ENCODE peak calls at places on chromosomes 6 and 20, in eight cellular contexts. One of them, this sample, is unnamed.

GRCh38 chr6:169961772-169962561 is 210.5 kb downstream of the ERMARD start:
- DNase-seq in aorta: peak; percentile 83
- DNase-seq in T-helper 1 cell: no peak
- DNase-seq in CD8-positive, alpha-beta T cell: peak; percentile 55
- DNase-seq in HT-29: no peak
- DNase-seq in activated CD8-positive, alpha-beta memory T cell treated with anti-CD3 and anti-CD28 coated beads for 1 hour: peak; percentile 5
- DNase-seq in midbrain: peak; percentile 10
- DNase-seq in non-pigmented ciliary epithelial cell: no peak
- DNase-seq in this sample: no peak

GRCh38 chr20:6533828-6534388 is 233.6 kb upstream of the BMP2 start:
- DNase-seq in aorta: no peak
- DNase-seq in T-helper 1 cell: no peak
- DNase-seq in CD8-positive, alpha-beta T cell: no peak
- DNase-seq in HT-29: no peak
- DNase-seq in activated CD8-positive, alpha-beta memory T cell treated with anti-CD3 and anti-CD28 coated beads for 1 hour: no peak
- DNase-seq in midbrain: no peak
- DNase-seq in non-pigmented ciliary epithelial cell: peak; percentile 91
- DNase-seq in this sample: peak; percentile 7

GRCh38 chr6:160156842-160157241 is 35.2 kb downstream of the SLC22A1 start:
- DNase-seq in aorta: no peak
- DNase-seq in T-helper 1 cell: no peak
- DNase-seq in CD8-positive, alpha-beta T cell: no peak
- DNase-seq in HT-29: no peak
- DNase-seq in activated CD8-positive, alpha-beta memory T cell treated with anti-CD3 and anti-CD28 coated beads for 1 hour: no peak
- DNase-seq in midbrain: no peak
- DNase-seq in non-pigmented ciliary epithelial cell: no peak
- DNase-seq in this sample: no peak

GRCh38 chr6:44439270-44440045 is 52.0 kb downstream of the CDC5L start:
- DNase-seq in aorta: no peak
- DNase-seq in T-helper 1 cell: no peak
- DNase-seq in CD8-positive, alpha-beta T cell: no peak
- DNase-seq in HT-29: no peak
- DNase-seq in activated CD8-positive, alpha-beta memory T cell treated with anti-CD3 and anti-CD28 coated beads for 1 hour: no peak
- DNase-seq in midbrain: no peak
- DNase-seq in non-pigmented ciliary epithelial cell: no peak
- DNase-seq in this sample: no peak

GRCh38 chr6:42511803-42512422 is 51.9 kb upstream of the UBR2 start:
- DNase-seq in aorta: no peak
- DNase-seq in T-helper 1 cell: no peak
- DNase-seq in CD8-positive, alpha-beta T cell: no peak
- DNase-seq in HT-29: no peak
- DNase-seq in activated CD8-positive, alpha-beta memory T cell treated with anti-CD3 and anti-CD28 coated beads for 1 hour: no peak
- DNase-seq in midbrain: no peak
- DNase-seq in non-pigmented ciliary epithelial cell: no peak
- DNase-seq in this sample: no peak

GRCh38 chr20:50267041-50267865 is 76.6 kb downstream of the CEBPB start:
- DNase-seq in aorta: no peak
- DNase-seq in T-helper 1 cell: no peak
- DNase-seq in CD8-positive, alpha-beta T cell: no peak
- DNase-seq in HT-29: peak; percentile 99
- DNase-seq in activated CD8-positive, alpha-beta memory T cell treated with anti-CD3 and anti-CD28 coated beads for 1 hour: no peak
- DNase-seq in midbrain: no peak
- DNase-seq in non-pigmented ciliary epithelial cell: no peak
- DNase-seq in this sample: no peak

GRCh38 chr6:113971786-113972185 is 838 bp upstream of the HDAC2 start:
- DNase-seq in aorta: no peak
- DNase-seq in T-helper 1 cell: no peak
- DNase-seq in CD8-positive, alpha-beta T cell: no peak
- DNase-seq in HT-29: peak; percentile 43
- DNase-seq in activated CD8-positive, alpha-beta memory T cell treated with anti-CD3 and anti-CD28 coated beads for 1 hour: no peak
- DNase-seq in midbrain: no peak
- DNase-seq in non-pigmented ciliary epithelial cell: no peak
- DNase-seq in this sample: no peak

GRCh38 chr6:134768936-134769335 is 181.0 kb downstream of the ALDH8A1 start:
- DNase-seq in aorta: no peak
- DNase-seq in T-helper 1 cell: no peak
- DNase-seq in CD8-positive, alpha-beta T cell: no peak
- DNase-seq in HT-29: no peak
- DNase-seq in activated CD8-positive, alpha-beta memory T cell treated with anti-CD3 and anti-CD28 coated beads for 1 hour: no peak
- DNase-seq in midbrain: no peak
- DNase-seq in non-pigmented ciliary epithelial cell: no peak
- DNase-seq in this sample: no peak

GRCh38 chr6:110874880-110875547 is 429 bp downstream of the AMD1 start:
- DNase-seq in aorta: peak; percentile 88
- DNase-seq in T-helper 1 cell: peak; percentile 37
- DNase-seq in CD8-positive, alpha-beta T cell: peak; percentile 82
- DNase-seq in HT-29: peak; percentile 52
- DNase-seq in activated CD8-positive, alpha-beta memory T cell treated with anti-CD3 and anti-CD28 coated beads for 1 hour: peak; percentile 34
- DNase-seq in midbrain: peak; percentile 31
- DNase-seq in non-pigmented ciliary epithelial cell: no peak
- DNase-seq in this sample: peak; percentile 23

GRCh38 chr20:36499723-36500501 is 41.4 kb upstream of the MYL9 start:
- DNase-seq in aorta: no peak
- DNase-seq in T-helper 1 cell: no peak
- DNase-seq in CD8-positive, alpha-beta T cell: no peak
- DNase-seq in HT-29: no peak
- DNase-seq in activated CD8-positive, alpha-beta memory T cell treated with anti-CD3 and anti-CD28 coated beads for 1 hour: no peak
- DNase-seq in midbrain: no peak
- DNase-seq in non-pigmented ciliary epithelial cell: no peak
- DNase-seq in this sample: no peak

GRCh38 chr20:49928411-49929141 is 7.6 kb upstream of the RNF114 start:
- DNase-seq in aorta: peak; percentile 90
- DNase-seq in T-helper 1 cell: peak; percentile 63
- DNase-seq in CD8-positive, alpha-beta T cell: peak; percentile 86
- DNase-seq in HT-29: peak; percentile 97
- DNase-seq in activated CD8-positive, alpha-beta memory T cell treated with anti-CD3 and anti-CD28 coated beads for 1 hour: peak; percentile 65
- DNase-seq in midbrain: peak; percentile 89
- DNase-seq in non-pigmented ciliary epithelial cell: peak; percentile 65
- DNase-seq in this sample: peak; percentile 90

GRCh38 chr6:20202070-20202658 is 10.1 kb downstream of the MBOAT1 start:
- DNase-seq in aorta: no peak
- DNase-seq in T-helper 1 cell: no peak
- DNase-seq in CD8-positive, alpha-beta T cell: no peak
- DNase-seq in HT-29: peak; percentile 75
- DNase-seq in activated CD8-positive, alpha-beta memory T cell treated with anti-CD3 and anti-CD28 coated beads for 1 hour: no peak
- DNase-seq in midbrain: no peak
- DNase-seq in non-pigmented ciliary epithelial cell: no peak
- DNase-seq in this sample: no peak

GRCh38 chr20:1369970-1370369 is 22.9 kb downstream of the FKBP1A start:
- DNase-seq in aorta: no peak
- DNase-seq in T-helper 1 cell: no peak
- DNase-seq in CD8-positive, alpha-beta T cell: no peak
- DNase-seq in HT-29: no peak
- DNase-seq in activated CD8-positive, alpha-beta memory T cell treated with anti-CD3 and anti-CD28 coated beads for 1 hour: no peak
- DNase-seq in midbrain: peak; percentile 28
- DNase-seq in non-pigmented ciliary epithelial cell: no peak
- DNase-seq in this sample: peak; percentile 52

GRCh38 chr6:107714104-107714503 is 110.0 kb downstream of the SCML4 start:
- DNase-seq in aorta: no peak
- DNase-seq in T-helper 1 cell: no peak
- DNase-seq in CD8-positive, alpha-beta T cell: peak; percentile 43
- DNase-seq in HT-29: no peak
- DNase-seq in activated CD8-positive, alpha-beta memory T cell treated with anti-CD3 and anti-CD28 coated beads for 1 hour: no peak
- DNase-seq in midbrain: no peak
- DNase-seq in non-pigmented ciliary epithelial cell: no peak
- DNase-seq in this sample: no peak

GRCh38 chr6:68652117-68652536 is 17.0 kb downstream of the ADGRB3 start:
- DNase-seq in aorta: no peak
- DNase-seq in T-helper 1 cell: no peak
- DNase-seq in CD8-positive, alpha-beta T cell: no peak
- DNase-seq in HT-29: no peak
- DNase-seq in activated CD8-positive, alpha-beta memory T cell treated with anti-CD3 and anti-CD28 coated beads for 1 hour: no peak
- DNase-seq in midbrain: no peak
- DNase-seq in non-pigmented ciliary epithelial cell: no peak
- DNase-seq in this sample: no peak